ENCODE peak calls at places on chromosomes 1 and 21, in ten cellular contexts. I is dorsolateral prefrontal cortex, Z is WERI-Rb-1, T is fibroblast of lung, V is foreskin keratinocyte, W is esophagus squamous epithelium, X is NB4, A is BE2C, C is GM12865, B is GM23338. P is an unnamed sample.

GRCh38 chr1:118298397-118298796 is 113.4 kb upstream of the SPAG17 start:
- DNase-seq in T (no peak), Z (no peak), V (no peak), B (no peak), C (no peak), W (no peak), I (no peak), A (no peak), X (no peak), P (no peak)

GRCh38 chr1:206100226-206100780 is 16.9 kb downstream of the AVPR1B start:
- DNase-seq in X (peak; percentile 65), C (no peak), Z (no peak), W (no peak), V (no peak), T (no peak), B (no peak), A (no peak), I (no peak), P (no peak)

GRCh38 chr1:201904579-201904978 is 15.9 kb downstream of the SHISA4 start:
- DNase-seq in A (no peak), X (no peak), I (no peak), W (no peak), V (peak; percentile 88), T (peak; percentile 90), Z (peak; percentile 47), C (no peak), B (peak; percentile 52), P (no peak)

GRCh38 chr1:119626841-119627240 is 21.2 kb downstream of the ZNF697 start:
- DNase-seq in V (no peak), X (no peak), Z (no peak), C (no peak), W (no peak), I (no peak), T (peak; percentile 76), A (no peak), B (no peak), P (no peak)

GRCh38 chr1:63662846-63663245 is 69.6 kb downstream of the PGM1 start:
- DNase-seq in A (no peak), C (no peak), W (no peak), B (peak; percentile 39), V (peak; percentile 95), I (no peak), X (no peak), Z (no peak), T (peak; percentile 20), P (no peak)

GRCh38 chr1:89050649-89051033 is 14.4 kb downstream of the GBP1 start:
- DNase-seq in C (no peak), X (no peak), T (no peak), Z (no peak), W (no peak), A (no peak), V (no peak), I (no peak), B (no peak), P (no peak)

GRCh38 chr1:40404670-40405462 is 31.3 kb downstream of the SMAP2 start:
- DNase-seq in Z (peak; percentile 18), W (no peak), V (peak; percentile 38), T (peak; percentile 83), X (peak; percentile 73), C (peak; percentile 82), I (peak; percentile 47), B (peak; percentile 66), A (peak; percentile 17), P (no peak)

GRCh38 chr1:166069390-166069789 is 97.4 kb downstream of the FAM78B start:
- DNase-seq in B (peak; percentile 71), C (no peak), T (no peak), Z (no peak), V (no peak), W (no peak), I (no peak), X (peak; percentile 19), A (no peak), P (no peak)

GRCh38 chr1:32066489-32066873 is 6.3 kb upstream of the TMEM39B start:
- DNase-seq in C (peak; percentile 35), X (peak; percentile 96), Z (no peak), T (peak; percentile 77), V (peak; percentile 88), I (no peak), B (no peak), A (no peak), W (peak; percentile 12), P (no peak)

DNA sequence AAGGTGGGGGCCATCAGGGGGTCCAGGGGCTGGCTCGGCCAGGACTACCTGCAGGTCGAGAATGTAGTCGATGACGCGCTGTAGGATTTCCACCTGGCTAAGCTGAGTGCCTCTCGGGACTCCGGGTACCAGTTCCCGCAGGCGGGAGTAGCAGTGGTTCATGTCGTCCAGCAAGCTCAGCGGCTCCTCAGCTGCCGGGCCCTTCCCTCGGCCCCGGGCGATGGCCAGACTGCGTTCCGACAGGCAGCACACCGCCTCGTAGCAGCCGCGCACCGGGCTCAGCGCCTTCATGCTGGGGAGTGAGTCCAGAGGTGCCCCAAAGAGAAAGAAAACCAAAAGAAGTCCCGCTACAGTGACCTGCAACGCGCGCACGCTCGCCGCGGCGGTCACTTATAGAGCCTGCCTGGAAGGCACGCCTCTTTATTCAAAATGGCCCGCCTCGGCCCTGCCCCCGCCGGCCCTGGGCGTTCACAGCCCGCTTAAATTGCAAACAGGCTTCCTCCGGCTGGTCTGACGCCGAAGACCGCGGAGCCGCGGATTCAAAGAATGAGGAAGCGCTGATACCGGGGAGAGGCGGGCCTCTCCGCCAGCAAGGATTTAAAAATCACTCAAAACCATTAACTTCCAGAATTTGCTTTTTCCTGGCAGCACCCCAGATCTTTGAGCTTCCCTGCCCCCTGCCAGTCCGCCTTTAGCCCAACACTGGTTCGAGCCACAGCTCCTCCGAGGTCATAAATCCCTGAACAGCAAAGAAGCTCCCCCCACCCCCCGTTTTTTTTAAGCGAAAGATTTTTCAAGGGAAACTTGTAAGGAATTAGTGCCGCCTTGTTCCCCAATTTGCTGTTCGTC is at the start of gene ID3:
- DNase-seq in T (peak; percentile 97), W (peak; percentile 82), I (peak; percentile 49), B (peak; percentile 97), C (peak; percentile 98), A (peak; percentile 90), V (peak; percentile 91), Z (peak; percentile 96), X (peak; percentile 92), P (peak; percentile 93)
- TF ChIP-seq CTCF in T (no peak), W (no peak), I (no peak), B (no peak), C (no peak), A (no peak), V (no peak), Z (no peak), X (no peak), P (no peak)

DNA sequence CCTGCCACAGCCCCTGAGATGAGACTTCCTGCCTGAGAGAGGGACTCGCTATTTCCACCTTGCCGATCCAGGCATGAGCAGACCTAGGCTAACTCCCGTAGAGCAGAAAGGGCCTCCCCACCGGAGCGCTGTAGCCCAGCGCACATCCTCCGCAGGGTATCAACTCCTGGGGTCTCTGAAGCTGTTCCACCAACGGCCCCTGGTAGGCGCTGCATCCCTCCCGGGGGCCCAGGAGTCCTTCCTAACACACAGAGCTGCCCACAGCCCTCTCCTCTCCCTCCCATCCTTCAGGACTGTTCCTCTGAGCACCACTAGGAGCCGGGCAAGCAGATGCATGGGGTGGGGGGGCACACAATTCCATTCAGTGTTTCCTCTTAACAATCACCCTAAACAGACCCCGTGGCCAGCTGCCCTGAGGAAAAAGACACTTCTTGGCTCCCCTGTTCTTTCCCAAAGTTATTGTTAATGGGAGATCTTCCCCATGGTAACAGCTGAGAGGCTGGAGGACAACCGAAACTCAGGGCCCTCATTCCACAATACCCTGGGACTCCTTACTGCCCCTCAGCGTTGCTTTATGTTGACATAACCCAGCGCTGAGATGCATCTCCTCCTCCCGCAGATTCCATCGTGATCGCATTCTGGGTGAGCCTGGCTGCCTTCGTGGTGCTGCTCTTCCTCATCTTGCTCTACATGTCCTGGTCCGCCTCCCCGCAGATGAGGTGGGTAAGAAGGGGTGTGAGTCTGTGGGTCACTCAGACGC is 7.5 kb downstream of the MRAP start:
- DNase-seq in X (peak; percentile 7), C (no peak), W (no peak), V (no peak), Z (peak; percentile 50), A (no peak), I (no peak), T (no peak), B (peak; percentile 96), P (peak; percentile 71)
- TF ChIP-seq CTCF in X (peak; percentile 18), C (peak; percentile 5), W (no peak), V (peak; percentile 36), Z (peak; percentile 80), A (peak; percentile 10), I (peak; percentile 81), T (no peak), B (peak; percentile 90), P (peak; percentile 46)

DNA sequence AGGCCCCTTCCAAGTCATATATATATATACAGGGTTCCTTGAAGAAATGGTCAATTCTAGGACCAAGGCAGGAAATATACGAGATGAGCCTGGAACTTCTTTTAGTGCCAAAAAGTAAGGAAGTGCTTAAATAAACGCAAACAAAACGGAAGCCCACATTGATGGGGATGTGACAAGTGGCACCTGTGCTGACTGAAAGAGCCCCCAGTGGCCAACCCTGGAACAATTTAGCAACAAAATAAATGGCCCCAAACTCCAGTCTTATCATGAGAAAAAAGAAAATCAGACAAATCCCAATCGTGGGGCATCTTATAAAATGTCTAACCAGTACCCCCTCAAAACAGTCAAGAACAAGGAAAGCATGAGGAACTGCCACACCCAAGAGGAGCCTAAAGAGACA is 17.7 kb downstream of the PLA2G5 start:
- DNase-seq in I (no peak), T (no peak), Z (no peak), C (peak; percentile 41), V (no peak), W (no peak), B (peak; percentile 51), X (no peak), A (no peak), P (no peak)
- TF ChIP-seq CTCF in I (no peak), T (no peak), Z (peak; percentile 35), C (peak; percentile 46), V (peak; percentile 19), W (peak; percentile 14), B (peak; percentile 57), X (peak; percentile 43), A (peak; percentile 18), P (no peak)

DNA sequence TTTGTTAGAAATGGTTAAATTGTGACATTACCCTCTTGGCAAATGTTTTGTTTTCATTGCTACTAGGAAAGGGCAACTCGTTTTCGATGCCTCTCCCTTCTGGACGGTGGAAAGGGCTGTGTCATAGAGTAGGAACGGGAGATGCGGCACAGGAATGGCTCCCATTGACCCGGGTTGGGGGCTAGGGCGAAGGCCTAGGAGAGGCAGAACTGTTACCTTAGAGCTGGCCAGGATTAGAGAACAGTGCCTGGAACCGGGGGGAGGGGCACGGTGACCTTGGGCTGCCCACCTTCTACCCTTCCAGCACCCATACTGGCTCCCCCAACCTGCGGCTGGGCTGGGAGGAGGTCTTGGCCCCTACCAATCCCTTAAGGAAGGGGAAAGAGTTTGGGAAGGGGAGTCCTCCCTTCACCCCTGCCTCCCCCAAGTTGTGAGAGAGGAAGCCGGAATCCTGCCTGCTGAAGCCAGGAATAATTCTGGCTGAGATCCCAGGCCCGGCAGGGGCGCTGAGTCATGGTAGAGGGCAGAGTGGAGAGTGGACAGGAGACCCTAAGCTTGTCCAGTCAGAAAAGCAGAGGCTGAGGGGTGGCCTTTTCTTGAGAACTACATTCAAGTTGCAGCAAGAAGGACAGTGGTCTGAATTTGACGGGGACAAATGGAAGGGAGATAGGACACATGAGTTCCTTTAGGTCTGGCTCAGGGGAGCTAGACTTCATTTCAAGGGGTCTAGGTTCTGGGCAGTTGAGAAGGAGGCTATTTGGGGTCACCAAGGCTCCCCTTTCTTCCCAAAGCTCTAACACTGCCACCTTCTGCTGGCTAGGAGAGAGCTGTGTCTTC is 8.2 kb downstream of the LMNA start:
- DNase-seq in T (peak; percentile 94), B (no peak), V (no peak), A (peak; percentile 66), C (no peak), X (no peak), Z (peak; percentile 67), W (no peak), I (peak; percentile 64), P (no peak)
- TF ChIP-seq CTCF in T (no peak), B (no peak), V (peak; percentile 57), A (no peak), C (no peak), X (no peak), Z (no peak), W (peak; percentile 30), I (no peak), P (no peak)